ENCODE peak calls at places on chromosomes 6 and 20, in ten cellular contexts. J is breast epithelium, L is esophagus squamous epithelium, K is esophagus muscularis mucosa, B is tibial artery, X is spleen, M is AG04450, N is bronchial epithelial cell, C is heart right ventricle, P is fibroblast of pulmonary artery. A is an unnamed sample.

GRCh38 chr20:9912858-9913434 is 74.1 kb upstream of the PAK5 start:
- DNase-seq in B (no peak), K (no peak), C (peak; percentile 6), P (peak; percentile 63), J (peak; percentile 25), L (no peak), X (no peak), N (peak; percentile 43), M (peak; percentile 3), A (peak; percentile 39)

GRCh38 chr20:63539092-63539430 is 1.9 kb upstream of the PTK6 start:
- DNase-seq in X (no peak), B (no peak), P (no peak), K (no peak), C (no peak), M (no peak), N (no peak), J (no peak), L (no peak), A (no peak)

GRCh38 chr6:148779142-148779562 is 32.3 kb downstream of the UST start:
- DNase-seq in N (peak; percentile 3), B (no peak), P (peak; percentile 91), J (no peak), C (peak; percentile 13), L (no peak), X (no peak), K (no peak), M (no peak), A (peak; percentile 60)

GRCh38 chr6:39003072-39003471 is 45.5 kb upstream of the GLP1R start:
- DNase-seq in N (peak; percentile 7), B (no peak), M (no peak), X (no peak), P (no peak), C (no peak), L (no peak), J (no peak), K (no peak), A (no peak)

GRCh38 chr6:138417493-138418117 is 13.6 kb downstream of the HEBP2 start:
- DNase-seq in P (no peak), X (no peak), C (no peak), M (no peak), B (no peak), K (no peak), N (no peak), J (no peak), L (no peak), A (no peak)

GRCh38 chr20:10611357-10611756 is 62.4 kb downstream of the JAG1 start:
- DNase-seq in J (no peak), P (peak; percentile 65), X (no peak), B (no peak), M (no peak), L (no peak), K (no peak), C (peak; percentile 70), N (peak; percentile 44), A (peak; percentile 66)

GRCh38 chr6:139296927-139297326 is 5.1 kb upstream of the TXLNB start:
- DNase-seq in X (no peak), C (no peak), K (no peak), N (peak; percentile 66), L (no peak), B (no peak), M (no peak), P (peak; percentile 50), J (no peak), A (no peak)

GRCh38 chr6:35248965-35249364 is 10.6 kb upstream of the ZNF76 start:
- DNase-seq in P (no peak), K (no peak), X (no peak), B (no peak), M (no peak), L (no peak), C (no peak), N (no peak), J (no peak), A (no peak)

GRCh38 chr6:107458687-107459282 is 579 bp downstream of the PDSS2 start:
- DNase-seq in N (peak; percentile 31), B (no peak), L (no peak), M (no peak), X (peak; percentile 88), C (no peak), K (no peak), P (peak; percentile 14), J (no peak), A (peak; percentile 16)

GRCh38 chr20:23656372-23656771 is 18.6 kb upstream of the CST3 start:
- DNase-seq in C (no peak), K (peak; percentile 87), X (no peak), L (no peak), B (no peak), J (no peak), M (no peak), P (no peak), N (no peak), A (no peak)

GRCh38 chr6:137043710-137044365 is 927 bp downstream of the IL20RA start:
- DNase-seq in J (no peak), K (no peak), P (peak; percentile 43), B (no peak), C (no peak), X (no peak), L (no peak), N (peak; percentile 50), M (peak; percentile 2), A (peak; percentile 43)

GRCh38 chr6:82178084-82178758 is 69.3 kb downstream of the IBTK start:
- DNase-seq in N (peak; percentile 38), K (no peak), B (no peak), X (no peak), M (no peak), P (peak; percentile 73), L (no peak), J (no peak), C (no peak), A (peak; percentile 48)

DNA sequence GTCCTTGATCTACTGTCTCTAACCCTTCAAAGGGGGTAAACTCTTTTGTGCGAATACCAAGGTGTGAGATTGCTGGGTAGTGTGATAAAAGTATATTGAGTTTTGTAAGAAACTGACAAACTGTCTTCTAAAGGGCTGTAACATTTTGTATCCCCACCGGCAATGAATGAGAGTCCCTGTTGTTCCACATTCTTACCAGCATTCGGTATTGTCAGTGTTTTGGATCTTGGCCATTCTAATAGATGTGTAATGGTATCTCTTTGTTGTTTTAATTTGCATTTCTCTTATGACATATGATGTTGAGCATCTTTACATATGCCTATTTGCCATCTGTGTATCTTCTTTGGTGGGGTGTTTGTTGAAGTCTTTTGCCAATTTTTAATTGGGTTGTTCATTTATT is 1090.7 kb downstream of the KIF16B start:
- DNase-seq in P (no peak), C (no peak), L (no peak), M (no peak), K (no peak), X (no peak), J (no peak), N (no peak), B (no peak), A (no peak)
- TF ChIP-seq CTCF in P (no peak), C (no peak), L (no peak), M (peak; percentile 3), K (no peak), X (no peak), J (no peak), N (no peak), B (no peak), A (no peak)

GRCh38 chr6:156977527-156978291 is 200.5 kb downstream of the ARID1B start:
- DNase-seq in X (no peak), L (no peak), N (peak; percentile 43), P (peak; percentile 44), C (peak; percentile 49), B (no peak), K (no peak), J (peak; percentile 67), M (no peak), A (peak; percentile 84)
- H3K4me3 ChIP-seq in X (no peak overlapping the region), L (no peak overlapping the region), N (no peak overlapping the region), P (no peak overlapping the region), C (no peak overlapping the region), B (no peak overlapping the region), K (no peak overlapping the region), J (no peak overlapping the region), M (no peak overlapping the region), A (no peak overlapping the region)

DNA sequence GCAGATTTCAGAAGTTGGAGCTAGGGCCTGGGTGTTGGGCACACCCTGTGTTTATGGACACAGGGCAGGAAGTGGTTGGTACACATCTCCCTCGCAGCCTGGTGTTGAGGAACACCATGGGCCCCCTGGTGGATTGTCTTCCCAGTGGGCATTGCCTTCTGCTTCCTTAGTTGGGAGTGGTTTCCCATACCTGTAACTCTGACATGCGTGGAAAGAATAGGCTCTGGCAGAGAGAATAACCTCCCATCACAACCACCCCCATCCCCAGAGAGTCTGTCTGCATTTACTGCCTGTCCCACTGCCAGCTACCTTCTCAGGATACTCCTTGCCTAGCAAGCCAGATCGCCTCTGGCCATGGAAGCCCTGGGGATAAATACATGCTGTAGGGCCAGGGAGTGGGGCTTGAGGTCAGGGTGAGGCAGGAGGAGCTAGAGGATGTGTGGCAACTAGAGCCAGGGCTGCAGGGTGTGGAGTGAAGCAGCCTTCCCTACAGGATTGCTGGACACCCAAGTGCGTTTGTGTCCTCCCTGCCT is 14.7 kb downstream of the LRRC73 start:
- DNase-seq in X (no peak), B (no peak), C (no peak), N (peak; percentile 47), K (no peak), L (no peak), J (no peak), M (no peak), P (no peak), A (no peak)
- TF ChIP-seq CTCF in X (peak; percentile 9), B (no peak), C (no peak), N (peak; percentile 58), K (no peak), L (no peak), J (peak; percentile 7), M (peak; percentile 27), P (peak; percentile 20), A (peak; percentile 31)

GRCh38 chr6:12436683-12437082 is 146.5 kb downstream of the EDN1 start:
- DNase-seq in C (no peak), L (no peak), B (no peak), X (no peak), N (no peak), M (no peak), K (no peak), J (no peak), P (no peak), A (no peak)

GRCh38 chr6:12440981-12441380 is 150.8 kb downstream of the EDN1 start:
- DNase-seq in M (no peak), L (no peak), X (no peak), J (no peak), P (peak; percentile 38), C (no peak), K (no peak), B (no peak), N (peak; percentile 19), A (peak; percentile 25)

GRCh38 chr6:12439296-12439695 is 149.1 kb downstream of the EDN1 start:
- DNase-seq in P (no peak), X (no peak), K (no peak), B (no peak), L (no peak), J (no peak), C (no peak), N (peak; percentile 90), M (no peak), A (no peak)

GRCh38 chr6:12431023-12431422 is 140.9 kb downstream of the EDN1 start:
- DNase-seq in P (no peak), L (no peak), N (no peak), J (no peak), B (no peak), C (no peak), X (no peak), K (no peak), M (no peak), A (no peak)

DNA sequence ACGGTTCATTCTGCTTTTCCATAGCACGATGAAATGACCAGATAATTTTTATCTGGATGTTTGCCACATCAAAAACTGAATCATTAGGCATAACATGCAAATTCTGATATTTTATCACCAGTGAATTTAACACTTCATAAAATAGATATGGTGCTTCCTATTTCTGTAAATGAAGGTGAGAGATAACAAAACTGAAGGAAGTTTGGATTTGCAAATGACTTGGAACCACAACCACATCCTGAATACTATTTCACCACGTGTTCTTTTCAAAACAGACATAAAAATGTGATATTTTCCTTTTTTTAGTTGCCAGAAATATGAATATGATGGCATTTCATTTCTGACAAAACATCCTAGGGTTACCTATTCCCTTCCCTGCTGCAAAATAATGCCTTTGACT is 146.1 kb downstream of the EDN1 start:
- DNase-seq in M (no peak), B (no peak), K (no peak), X (no peak), J (no peak), L (no peak), C (no peak), N (no peak), P (no peak), A (no peak)
- H3K4me3 ChIP-seq in M (no peak overlapping the region), B (no peak overlapping the region), K (no peak overlapping the region), X (no peak overlapping the region), J (no peak overlapping the region), L (no peak overlapping the region), C (no peak overlapping the region), N (no peak overlapping the region), P (no peak overlapping the region), A (no peak overlapping the region)

A was measured in fibroblast of villous mesenchyme.